ENCODE peak calls at places on chromosomes 6 and 20, in four cellular contexts. V is IMR-90, L is neuronal stem cell, U is H9. Q is an unnamed sample.

GRCh38 chr20:37095108-37095608 is 639 bp downstream of the RBL1 start:
- DNase-seq in V (no peak), L (no peak), U (no peak), Q (no peak)

GRCh38 chr6:41428995-41429417 is 93.6 kb downstream of the NCR2 start:
- DNase-seq in V (peak), L (no peak), U (no peak), Q (no peak)

GRCh38 chr20:48463096-48463710 is 364.6 kb downstream of the PREX1 start:
- DNase-seq in V (no peak), L (no peak), U (no peak), Q (no peak)

GRCh38 chr6:90241229-90241873 is 55.3 kb downstream of the BACH2 start:
- DNase-seq in V (no peak), L (no peak), U (no peak), Q (no peak)

GRCh38 chr20:60447703-60448102 is 489.5 kb downstream of the CDH26 start:
- DNase-seq in V (peak), L (no peak), U (no peak), Q (no peak)

GRCh38 chr6:150813993-150814359 is 51.5 kb upstream of the MTHFD1L start:
- DNase-seq in V (peak), L (no peak), U (no peak), Q (no peak)

GRCh38 chr20:64181391-64181790 is 17.1 kb downstream of the MYT1 start:
- DNase-seq in V (no peak), L (no peak), U (no peak), Q (no peak)

GRCh38 chr20:17761612-17762011 is 61.8 kb downstream of the BANF2 start:
- DNase-seq in V (no peak), L (no peak), U (peak), Q (no peak)

GRCh38 chr6:161575508-161576254 is 301.8 kb upstream of the AGPAT4 start:
- DNase-seq in V (no peak), L (peak), U (no peak), Q (no peak)

GRCh38 chr6:29661071-29661470 is 4.2 kb downstream of the MOG start:
- DNase-seq in V (no peak), L (no peak), U (peak), Q (no peak)

GRCh38 chr20:8720089-8720488 is 348.8 kb upstream of the PLCB4 start:
- DNase-seq in V (no peak), L (no peak), U (no peak), Q (no peak)

GRCh38 chr6:2434116-2434515 is 188.7 kb upstream of the GMDS start:
- DNase-seq in V (no peak), L (no peak), U (no peak), Q (no peak)

GRCh38 chr6:72733045-72733444 is 111.2 kb downstream of the KCNQ5 start:
- DNase-seq in V (no peak), L (no peak), U (no peak), Q (no peak)
- H3K14ac ChIP-seq in V (no peak), L (no peak), U (no peak), Q (no peak)

DNA sequence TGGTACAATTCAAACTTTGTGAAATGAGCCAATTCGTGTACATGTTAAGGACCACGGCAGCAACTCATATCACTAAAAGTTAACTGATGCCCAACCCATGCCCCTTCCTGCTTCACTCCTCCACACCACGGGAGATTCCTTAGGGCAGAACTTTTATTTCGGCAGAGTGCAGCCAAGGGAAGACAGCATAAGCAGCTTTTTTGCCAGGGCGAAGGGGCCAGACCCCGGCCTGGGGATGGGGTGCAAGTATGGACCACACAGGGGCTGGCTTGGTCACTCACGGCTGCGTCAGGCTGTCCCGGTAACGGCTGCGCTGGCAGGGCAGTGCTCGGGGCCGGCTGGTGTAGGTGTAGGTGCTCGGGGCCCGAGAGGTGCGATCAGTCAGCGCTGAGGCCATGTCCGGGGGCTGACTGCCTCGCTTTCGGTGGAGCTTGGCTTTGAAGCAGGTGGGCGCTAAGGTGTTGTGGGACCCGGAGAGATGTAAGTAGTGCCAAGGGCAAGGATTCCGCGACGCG is 791 bp downstream of the RSPH3 start:
- DNase-seq in V (peak), L (no peak), U (no peak), Q (no peak)
- H3K14ac ChIP-seq in V (peak), L (no peak), U (peak), Q (no peak)

DNA sequence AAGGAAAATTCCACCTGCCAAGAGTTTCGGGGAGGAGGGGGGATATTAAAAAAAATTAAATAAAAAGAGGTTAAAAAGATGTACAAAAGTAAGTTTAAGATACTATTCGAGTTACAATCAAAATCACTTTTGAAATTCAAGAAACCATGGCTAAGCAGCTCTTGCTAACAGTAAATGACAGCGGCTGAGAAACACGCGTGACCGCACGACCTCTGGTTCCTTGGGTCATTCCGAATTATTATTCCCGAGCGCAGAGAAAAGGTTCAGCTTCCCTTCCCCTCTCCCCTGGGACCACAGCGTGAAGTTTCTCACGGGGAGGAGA is 566 bp downstream of the TMEM242 start:
- DNase-seq in V (no peak), L (no peak), U (no peak), Q (no peak)
- H3K14ac ChIP-seq in V (peak), L (no peak), U (no peak), Q (no peak)

DNA sequence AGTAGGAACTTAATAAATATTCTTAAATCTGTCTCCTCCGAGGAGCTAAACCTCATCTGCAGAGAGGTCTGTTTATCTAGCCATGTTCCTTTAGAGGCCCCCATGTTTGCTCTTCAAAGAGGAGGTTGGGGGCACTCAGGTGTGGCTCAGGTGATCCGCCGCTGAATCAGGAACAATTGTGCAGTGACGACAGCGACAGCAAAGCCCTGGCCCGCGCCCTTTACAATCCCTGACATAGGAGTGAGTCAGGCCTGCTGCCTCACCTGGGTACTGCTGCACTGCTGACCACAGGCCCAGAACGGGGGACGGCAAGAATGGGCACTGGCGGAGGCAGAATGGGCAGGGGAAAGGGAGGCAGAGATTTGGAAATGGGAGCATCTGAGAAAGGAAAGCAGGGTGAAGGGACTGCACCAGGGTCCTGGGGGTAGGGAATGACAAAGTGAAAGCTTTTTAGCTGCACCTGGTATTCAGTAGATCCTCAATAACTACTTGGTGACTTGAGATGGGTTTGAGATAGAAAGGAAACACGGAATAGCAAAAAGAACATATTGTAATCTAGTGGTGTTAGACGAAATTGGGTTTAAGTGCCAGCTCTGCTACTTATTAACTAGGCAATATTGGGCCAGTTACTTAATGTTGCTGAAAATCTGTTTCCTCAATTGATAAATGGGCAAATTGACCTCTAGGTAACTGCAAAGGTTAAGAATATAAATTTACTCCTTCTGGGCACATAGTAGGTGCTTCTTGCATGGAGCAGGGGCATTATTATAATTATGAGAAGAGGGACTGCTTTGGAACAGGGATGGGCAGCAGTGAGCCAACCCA is 5.4 kb upstream of the IER3 start:
- DNase-seq in V (no peak), L (no peak), U (no peak), Q (no peak)
- H3K14ac ChIP-seq in V (peak), L (no peak), U (no peak), Q (no peak)

GRCh38 chr20:57769756-57770155 is 59.9 kb upstream of the PMEPA1 start:
- DNase-seq in V (no peak), L (no peak), U (no peak), Q (no peak)
- H3K14ac ChIP-seq in V (no peak), L (no peak), U (no peak), Q (no peak)

GRCh38 chr6:45736134-45736533 is 279.5 kb downstream of the CLIC5 start:
- DNase-seq in V (no peak), L (no peak), U (no peak), Q (no peak)
- H3K14ac ChIP-seq in V (no peak), L (no peak), U (no peak), Q (no peak)

DNA sequence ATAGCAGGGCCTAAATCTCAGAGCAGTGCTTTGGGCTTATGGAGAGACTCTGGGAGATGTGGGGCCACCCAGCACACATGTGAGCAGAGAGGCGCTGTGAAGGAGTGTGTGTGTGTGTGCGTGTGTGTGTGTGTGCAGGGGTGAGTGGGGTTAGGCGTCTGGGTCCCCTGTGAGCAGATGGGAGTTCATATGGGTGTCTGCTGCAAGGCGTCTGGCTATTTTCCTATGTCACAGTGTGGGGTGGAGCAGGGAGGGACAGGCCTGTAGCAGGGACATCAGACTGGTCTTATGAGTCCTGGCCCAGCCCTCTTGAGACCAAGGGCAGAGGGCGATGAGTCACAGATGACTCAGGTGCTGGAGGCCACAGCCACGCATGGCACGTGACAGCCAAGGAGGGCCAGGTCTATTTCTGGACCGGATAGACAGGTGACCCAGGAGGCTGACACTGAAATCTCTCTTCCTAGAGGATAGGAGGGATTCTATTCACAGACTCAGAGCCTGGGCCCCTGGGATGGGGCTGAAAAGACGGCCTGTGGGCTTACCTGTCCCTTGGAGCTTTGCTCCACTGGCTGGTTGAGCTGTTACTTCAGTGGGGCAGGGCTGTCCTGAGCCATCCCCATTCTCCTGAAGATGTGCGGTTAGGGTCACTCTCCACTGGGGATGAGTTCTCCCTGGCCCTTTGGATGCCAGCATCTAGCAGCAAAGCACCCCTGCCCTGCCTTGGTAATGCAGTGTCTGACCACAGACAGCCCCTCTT is 28.9 kb downstream of the VEGFA start:
- DNase-seq in V (peak), L (no peak), U (no peak), Q (no peak)
- H3K14ac ChIP-seq in V (peak), L (peak), U (no peak), Q (no peak)

GRCh38 chr6:26233608-26234420 is 131.2 kb upstream of the BTN3A2 start:
- DNase-seq in V (peak), L (no peak), U (peak), Q (no peak)
- H3K14ac ChIP-seq in V (peak), L (no peak), U (peak), Q (no peak)

DNA sequence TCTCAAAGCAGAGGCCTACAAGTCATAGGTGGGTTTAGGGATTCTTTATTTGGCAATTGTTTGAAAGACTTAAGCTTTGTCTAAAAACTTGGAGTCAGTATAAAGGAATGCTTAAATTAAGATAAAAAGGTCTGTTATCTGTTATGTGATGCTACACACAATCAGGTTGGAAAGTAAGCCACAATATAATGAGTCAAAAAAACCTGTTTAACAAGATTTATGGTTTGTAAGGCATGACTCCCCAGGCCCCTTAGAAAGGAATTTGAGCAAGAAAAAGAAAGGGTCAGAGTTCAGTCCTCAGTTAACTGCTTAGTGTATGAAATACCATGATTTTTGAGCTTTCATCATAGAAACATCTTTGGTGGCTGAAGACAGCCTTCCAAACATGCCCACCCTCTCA is 66.8 kb upstream of the HMGN3 start:
- DNase-seq in V (no peak), L (no peak), U (no peak), Q (no peak)
- H3K14ac ChIP-seq in V (no peak), L (no peak), U (no peak), Q (no peak)